ENCODE peak calls at places on chromosomes 4 and X, in six cellular contexts. U, C, I, T, P and V are unnamed samples. For H3K4me1, the result is how much of the 10 kb centered on the place peaks cover.

GRCh38 chr4:113810906-113811305 is 49.4 kb upstream of the CAMK2D start:
- DNase-seq in C (no peak), I (no peak), T (no peak), U (no peak), P (peak), V (no peak)

GRCh38 chr4:140877781-140878180 is 121.6 kb upstream of the TBC1D9 start:
- DNase-seq in P (no peak), U (no peak), C (no peak), I (no peak), T (no peak), V (no peak)

GRCh38 chrX:138711399-138712347 is at the start of gene FGF13:
- DNase-seq in C (no peak), I (peak), U (no peak), P (no peak), T (peak), V (no peak)

GRCh38 chr4:114056599-114056998 is 77.2 kb upstream of the ARSJ start:
- DNase-seq in U (no peak), I (no peak), P (no peak), C (no peak), T (no peak), V (no peak)

GRCh38 chr4:151415978-151416377 is 7.0 kb downstream of the FHIP1A start:
- DNase-seq in I (no peak), T (no peak), U (no peak), C (no peak), P (peak), V (no peak)

GRCh38 chr4:54104907-54105306 is 4.9 kb downstream of the GSX2 start:
- DNase-seq in I (no peak), U (no peak), C (no peak), T (no peak), P (no peak), V (no peak)

GRCh38 chrX:8724176-8724757 is 7.7 kb downstream of the ANOS1 start:
- DNase-seq in T (no peak), I (peak), U (no peak), P (no peak), C (no peak), V (no peak)

GRCh38 chr4:16916719-16917337 is 18.4 kb upstream of the LDB2 start:
- DNase-seq in U (no peak), I (peak), C (peak), T (peak), P (peak), V (peak)

GRCh38 chrX:56968980-56969379 is 26.4 kb downstream of the SPIN3 start:
- DNase-seq in T (no peak), U (no peak), P (no peak), C (no peak), I (no peak), V (no peak)

GRCh38 chr4:147589586-147589985 is 27.6 kb upstream of the TMEM184C start:
- DNase-seq in C (no peak), U (no peak), P (no peak), T (no peak), I (no peak), V (no peak)

GRCh38 chr4:189096717-189097116 is 844.0 kb upstream of the FRG1 start:
- DNase-seq in U (no peak), C (no peak), P (no peak), T (no peak), I (peak), V (no peak)

GRCh38 chr4:93319011-93319410 is 509.5 kb upstream of the ATOH1 start:
- DNase-seq in T (no peak), I (no peak), P (peak), C (no peak), U (no peak), V (no peak)

GRCh38 chrX:49309401-49309981 is 6.0 kb downstream of the GAGE10 start:
- DNase-seq in U (no peak), I (no peak), P (peak), T (peak), C (peak), V (peak)

GRCh38 chr4:34157546-34157945 is 2086.8 kb downstream of the ARAP2 start:
- DNase-seq in P (no peak), U (no peak), I (no peak), C (no peak), T (no peak), V (no peak)

GRCh38 chr4:56388311-56388710 is 1.0 kb upstream of the AASDH start:
- DNase-seq in C (no peak), I (no peak), P (no peak), U (no peak), T (no peak), V (no peak)

GRCh38 chr4:184649026-184649970 is at the start of the genes CASP3 and PRIMPOL:
- DNase-seq in U (peak), I (peak), C (peak), T (no peak), P (peak), V (peak)

GRCh38 chr4:184649971-184650855 is 675 bp downstream of the PRIMPOL start:
- DNase-seq in C (no peak), P (peak), U (no peak), I (peak), T (no peak), V (no peak)

GRCh38 chr4:184648220-184649025 is 824 bp downstream of the CASP3 start:
- DNase-seq in U (peak), I (peak), T (no peak), C (peak), P (peak), V (peak)

GRCh38 chr4:184645904-184646610 is 3.2 kb downstream of the CASP3 start:
- DNase-seq in T (no peak), I (no peak), P (no peak), U (no peak), C (no peak), V (no peak)

GRCh38 chr4:184647391-184648101 is 1.7 kb downstream of the CASP3 start:
- DNase-seq in P (peak), I (no peak), T (no peak), C (no peak), U (no peak), V (no peak)
- H3K4me1 ChIP-seq in P (under half), I (under half), T (under half), C (half or more), U (under half), V (half or more)

GRCh38 chr4:128709268-128709667 is 100.2 kb upstream of the JADE1 start:
- DNase-seq in P (no peak), C (peak), I (no peak), T (no peak), U (no peak), V (peak)

GRCh38 chr4:128711361-128711760 is 98.1 kb upstream of the JADE1 start:
- DNase-seq in P (no peak), I (peak), C (no peak), U (no peak), T (no peak), V (no peak)

GRCh38 chr4:128703948-128704347 is 105.6 kb upstream of the JADE1 start:
- DNase-seq in I (no peak), T (no peak), P (no peak), U (no peak), C (no peak), V (no peak)

DNA sequence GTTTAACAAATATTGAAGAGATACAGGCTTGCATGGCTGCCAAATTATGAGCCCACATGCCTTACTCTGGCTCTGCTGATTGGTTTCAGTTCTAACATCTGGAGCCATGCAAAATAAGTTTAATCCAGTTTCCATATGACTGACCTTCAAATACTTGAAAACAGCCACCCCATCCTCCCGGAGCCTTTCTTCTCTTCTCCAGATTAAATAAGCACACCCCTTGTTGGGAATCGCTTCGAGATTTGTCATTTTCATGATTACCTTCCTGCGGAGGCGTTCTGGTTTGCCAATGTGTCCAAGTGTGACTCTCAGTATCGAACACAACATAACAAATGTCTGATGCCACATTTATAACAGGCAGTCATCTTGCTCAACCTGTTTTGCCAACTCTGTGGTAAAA is 101.6 kb upstream of the JADE1 start:
- DNase-seq in C (no peak), T (no peak), U (no peak), I (no peak), P (peak), V (no peak)
- H3K4me3 ChIP-seq in C (no peak), T (no peak), U (peak), I (no peak), P (peak), V (no peak)

DNA sequence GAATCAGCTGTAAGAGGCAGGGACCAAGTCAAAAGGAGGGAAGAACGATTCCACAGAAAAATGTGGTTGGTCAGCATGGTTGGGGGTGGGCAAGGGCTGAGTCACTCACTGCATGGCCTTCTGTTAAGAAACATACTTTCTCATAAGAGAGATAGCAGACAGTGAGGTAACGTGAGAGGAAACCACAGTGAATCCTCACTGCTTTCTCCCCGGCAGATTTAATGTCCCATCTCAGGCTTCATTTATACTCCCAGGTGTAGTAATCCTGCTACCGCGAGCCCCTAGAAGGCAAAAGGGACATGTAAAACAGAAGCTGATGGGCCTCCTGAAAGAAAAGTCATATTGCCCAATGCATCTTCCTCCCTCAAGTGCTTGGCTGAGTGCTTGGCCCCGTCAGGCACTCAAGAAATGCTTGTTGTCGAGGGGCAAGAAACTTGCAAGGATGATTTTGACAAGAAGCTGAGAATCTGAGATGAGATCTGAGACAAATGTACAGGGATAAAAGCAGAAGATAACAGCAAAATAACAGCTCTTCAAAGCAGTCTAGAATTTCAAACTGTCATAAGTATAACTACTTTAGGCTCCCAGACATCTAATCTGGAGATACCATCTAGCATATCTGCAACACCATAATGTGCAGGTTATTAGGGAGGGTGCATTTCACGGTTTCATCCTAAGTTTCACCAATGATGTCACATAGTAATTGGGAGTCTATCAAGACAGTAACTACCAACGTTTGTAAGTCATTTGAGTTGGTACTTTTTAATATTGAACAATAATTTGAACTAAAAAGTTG is 40.2 kb downstream of the SH3KBP1 start:
- DNase-seq in I (no peak), C (no peak), T (no peak), P (peak), U (no peak), V (no peak)
- H3K4me1 ChIP-seq in I (under half), C (under half), T (under half), P (under half), U (under half), V (half or more)

DNA sequence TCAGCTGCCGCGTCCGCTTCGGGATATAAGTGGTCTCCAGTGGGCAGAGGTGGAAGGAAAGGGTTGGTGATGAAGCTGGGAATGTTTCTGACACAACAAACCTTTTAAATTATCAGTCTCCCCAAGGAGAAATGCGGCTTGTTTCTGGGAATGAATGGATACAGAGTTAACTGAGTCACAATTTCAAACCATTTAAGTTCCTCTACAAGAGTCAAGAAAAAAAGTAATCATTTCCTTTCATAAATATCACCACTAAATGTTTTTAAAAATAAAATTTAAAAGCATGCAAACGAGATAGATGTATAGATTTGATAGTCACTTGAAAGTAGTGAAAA is 1.4 kb downstream of the GASK1B start:
- DNase-seq in P (no peak), C (no peak), U (no peak), T (no peak), I (no peak), V (no peak)
- H3K4me3 ChIP-seq in P (peak), C (no peak), U (peak), T (no peak), I (no peak), V (no peak)